ENCODE peak calls at places on chromosome 5, in four cellular contexts. N is HepG2, G is K562, W is WTC11. I is an unnamed sample.

GRCh38 chr5:83608122-83608521 is 112.5 kb downstream of the HAPLN1 start:
- DNase-seq in N (peak; percentile 15), G (peak; percentile 39), W (peak; percentile 63), I (peak; percentile 65)

GRCh38 chr5:148455055-148455675 is 71.4 kb downstream of the FBXO38 start:
- DNase-seq in N (no peak), G (no peak), W (no peak), I (no peak)

GRCh38 chr5:175853573-175854230 is 17.7 kb upstream of the CPLX2 start:
- DNase-seq in N (peak; percentile 89), G (no peak), W (no peak), I (no peak)

GRCh38 chr5:35319231-35320002 is 89.1 kb upstream of the PRLR start:
- DNase-seq in N (no peak), G (no peak), W (no peak), I (no peak)

GRCh38 chr5:139743001-139743771 is 52.4 kb upstream of the PSD2 start:
- DNase-seq in N (no peak), G (no peak), W (no peak), I (no peak)

GRCh38 chr5:123454236-123454911 is 31.2 kb upstream of the CEP120 start:
- DNase-seq in N (no peak), G (peak; percentile 24), W (no peak), I (no peak)

GRCh38 chr5:136439367-136439766 is 74.0 kb upstream of the TRPC7 start:
- DNase-seq in N (no peak), G (no peak), W (no peak), I (no peak)

GRCh38 chr5:148209151-148209550 is 6.3 kb downstream of the SPINK6 start:
- DNase-seq in N (peak; percentile 1), G (no peak), W (no peak), I (no peak)

GRCh38 chr5:110414360-110414759 is 312.1 kb downstream of the TMEM232 start:
- DNase-seq in N (peak; percentile 8), G (no peak), W (no peak), I (no peak)

GRCh38 chr5:169695025-169695625 is 58.0 kb downstream of the DOCK2 start:
- DNase-seq in N (no peak), G (no peak), W (no peak), I (no peak)

GRCh38 chr5:37717613-37718431 is 122.0 kb downstream of the GDNF start:
- DNase-seq in N (peak; percentile 95), G (peak; percentile 27), W (peak; percentile 21), I (peak; percentile 76)

GRCh38 chr5:2904399-2904798 is 152.9 kb upstream of the IRX2 start:
- DNase-seq in N (no peak), G (no peak), W (peak; percentile 25), I (no peak)

GRCh38 chr5:16061163-16061562 is 118.4 kb downstream of the MARCHF11 start:
- DNase-seq in N (no peak), G (no peak), W (no peak), I (no peak)

DNA sequence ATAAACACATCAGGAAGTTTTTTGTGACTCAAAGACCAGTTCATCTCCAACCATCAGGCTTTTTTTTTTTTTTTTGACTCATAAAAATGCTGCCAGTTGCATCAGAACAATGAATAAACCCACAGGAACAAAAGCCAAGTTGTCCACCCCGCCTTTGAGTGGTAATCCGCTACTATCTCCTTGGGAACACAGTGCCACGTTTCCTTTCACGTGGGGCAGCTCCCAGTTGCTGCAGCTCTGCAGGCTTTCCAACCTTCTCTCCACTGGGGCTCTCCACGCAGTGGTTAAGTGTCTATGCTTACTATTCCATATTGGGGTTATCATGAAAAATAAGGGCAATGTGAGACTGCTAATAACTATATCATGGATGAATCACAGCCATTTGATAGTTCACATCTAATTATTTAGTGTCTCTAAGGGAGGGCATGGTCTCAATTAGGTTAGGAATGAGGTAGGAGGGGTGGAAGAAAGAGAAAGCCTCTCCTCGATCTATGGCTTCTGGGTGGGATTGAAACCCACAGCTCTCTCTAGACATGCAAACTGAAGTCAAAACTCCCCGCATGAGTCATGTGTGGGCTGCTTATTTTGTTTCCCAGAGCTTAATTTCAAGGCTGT is 55.8 kb upstream of the ACTBL2 start:
- DNase-seq in N (no peak), G (no peak), W (no peak), I (no peak)
- TF ChIP-seq ELF4 in N (no peak), G (no peak), W (no peak), I (no peak)

DNA sequence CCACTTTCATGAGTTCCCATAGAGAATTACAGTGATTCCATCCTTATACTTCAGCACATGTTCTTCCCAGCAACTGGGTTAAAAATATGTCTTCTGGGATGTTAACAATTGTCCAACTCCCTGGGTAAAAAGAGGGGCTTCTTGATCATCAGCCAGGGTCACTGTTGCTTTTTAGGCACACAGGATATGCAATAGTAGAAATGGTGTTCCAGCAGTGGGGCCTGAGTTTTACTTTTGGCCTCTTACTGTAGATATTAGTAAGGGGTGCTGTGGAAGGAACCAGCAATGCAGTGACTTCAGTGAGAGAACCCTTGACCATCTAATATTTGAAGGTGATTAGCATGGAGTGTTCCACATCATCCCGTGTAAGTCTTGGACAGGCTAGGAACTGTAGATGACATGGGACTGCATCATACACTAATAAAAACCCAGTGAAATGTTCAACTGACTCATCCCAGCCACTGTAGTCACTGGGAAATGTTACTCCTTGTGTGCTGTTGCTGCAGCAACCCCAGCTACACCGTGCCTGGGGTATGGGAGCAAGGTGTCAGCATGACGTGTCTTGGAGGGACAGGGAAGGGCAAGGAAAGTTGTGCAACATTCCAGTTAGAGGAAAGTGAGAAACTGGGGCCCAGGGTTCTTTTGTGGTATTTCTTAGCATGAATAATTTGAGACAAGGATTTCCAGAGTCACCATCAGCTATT is 610.9 kb downstream of the RAB3C start:
- DNase-seq in N (no peak), G (no peak), W (no peak), I (no peak)
- TF ChIP-seq ELF4 in N (no peak), G (no peak), W (no peak), I (no peak)

GRCh38 chr5:42483472-42484154 is 60.4 kb downstream of the GHR start:
- DNase-seq in N (no peak), G (no peak), W (no peak), I (no peak)
- TF ChIP-seq ELF4 in N (no peak), G (no peak), W (no peak), I (no peak)

GRCh38 chr5:100446879-100447278 is 88.3 kb upstream of the FAM174A start:
- DNase-seq in N (no peak), G (no peak), W (no peak), I (no peak)

GRCh38 chr5:100448250-100448649 is 86.9 kb upstream of the FAM174A start:
- DNase-seq in N (no peak), G (no peak), W (no peak), I (no peak)

GRCh38 chr5:100444961-100445360 is 90.2 kb upstream of the FAM174A start:
- DNase-seq in N (no peak), G (no peak), W (no peak), I (no peak)
- TF ChIP-seq ELF4 in N (no peak), G (no peak), W (no peak), I (no peak)